ENCODE peak calls at places on chromosome 18, in seven cellular contexts. One of them, this sample, is unnamed.

GRCh38 chr18:22913861-22914260 is 19.3 kb upstream of the RBBP8 start:
- DNase-seq in caudate nucleus: no peak
- DNase-seq in progenitor cell of endocrine pancreas: peak
- DNase-seq in NCI-H2081: peak
- DNase-seq in AG09309: no peak
- DNase-seq in GM12892: no peak
- DNase-seq in AG04450: no peak
- DNase-seq in this sample: no peak

GRCh38 chr18:23495723-23496440 is 7.4 kb upstream of the RMC1 start:
- DNase-seq in GM12892: no peak
- DNase-seq in NCI-H2081: peak
- DNase-seq in AG04450: no peak
- DNase-seq in AG09309: no peak
- DNase-seq in progenitor cell of endocrine pancreas: no peak
- DNase-seq in caudate nucleus: no peak
- DNase-seq in this sample: no peak

GRCh38 chr18:47113796-47114540 is 36.3 kb downstream of the HDHD2 start:
- DNase-seq in NCI-H2081: no peak
- DNase-seq in GM12892: no peak
- DNase-seq in progenitor cell of endocrine pancreas: no peak
- DNase-seq in AG04450: no peak
- DNase-seq in AG09309: peak
- DNase-seq in caudate nucleus: no peak
- DNase-seq in this sample: no peak

GRCh38 chr18:12007063-12007462 is 25.8 kb downstream of the IMPA2 start:
- DNase-seq in AG04450: no peak
- DNase-seq in caudate nucleus: no peak
- DNase-seq in NCI-H2081: no peak
- DNase-seq in AG09309: no peak
- DNase-seq in progenitor cell of endocrine pancreas: no peak
- DNase-seq in GM12892: no peak
- DNase-seq in this sample: no peak

GRCh38 chr18:68275616-68276015 is 439.3 kb downstream of the TMX3 start:
- DNase-seq in progenitor cell of endocrine pancreas: no peak
- DNase-seq in caudate nucleus: no peak
- DNase-seq in AG04450: peak
- DNase-seq in GM12892: no peak
- DNase-seq in NCI-H2081: no peak
- DNase-seq in AG09309: peak
- DNase-seq in this sample: no peak

GRCh38 chr18:45686892-45687611 is 36.9 kb upstream of the SLC14A1 start:
- DNase-seq in GM12892: peak
- DNase-seq in NCI-H2081: no peak
- DNase-seq in caudate nucleus: no peak
- DNase-seq in AG09309: no peak
- DNase-seq in AG04450: no peak
- DNase-seq in progenitor cell of endocrine pancreas: no peak
- DNase-seq in this sample: no peak

GRCh38 chr18:59021500-59021899 is 118.2 kb upstream of the SEC11C start:
- DNase-seq in NCI-H2081: peak
- DNase-seq in AG04450: no peak
- DNase-seq in AG09309: no peak
- DNase-seq in progenitor cell of endocrine pancreas: no peak
- DNase-seq in GM12892: no peak
- DNase-seq in caudate nucleus: no peak
- DNase-seq in this sample: no peak

GRCh38 chr18:62289047-62289446 is 36.1 kb upstream of the TNFRSF11A start:
- DNase-seq in AG04450: no peak
- DNase-seq in caudate nucleus: no peak
- DNase-seq in progenitor cell of endocrine pancreas: no peak
- DNase-seq in NCI-H2081: no peak
- DNase-seq in AG09309: no peak
- DNase-seq in GM12892: no peak
- DNase-seq in this sample: no peak

GRCh38 chr18:54254265-54254758 is 15.0 kb upstream of the POLI start:
- DNase-seq in caudate nucleus: no peak
- DNase-seq in AG09309: no peak
- DNase-seq in AG04450: no peak
- DNase-seq in progenitor cell of endocrine pancreas: no peak
- DNase-seq in NCI-H2081: no peak
- DNase-seq in GM12892: no peak
- DNase-seq in this sample: no peak

GRCh38 chr18:22912835-22913234 is 20.3 kb upstream of the RBBP8 start:
- DNase-seq in AG04450: no peak
- DNase-seq in progenitor cell of endocrine pancreas: no peak
- DNase-seq in caudate nucleus: no peak
- DNase-seq in GM12892: no peak
- DNase-seq in NCI-H2081: no peak
- DNase-seq in AG09309: peak
- DNase-seq in this sample: no peak

GRCh38 chr18:63762518-63762917 is 12.7 kb upstream of the SERPINB7 start:
- DNase-seq in caudate nucleus: no peak
- DNase-seq in NCI-H2081: no peak
- DNase-seq in GM12892: no peak
- DNase-seq in AG04450: peak
- DNase-seq in progenitor cell of endocrine pancreas: no peak
- DNase-seq in AG09309: peak
- DNase-seq in this sample: no peak

GRCh38 chr18:79422022-79422782 is 26.5 kb downstream of the NFATC1 start:
- DNase-seq in AG09309: peak
- DNase-seq in GM12892: no peak
- DNase-seq in AG04450: no peak
- DNase-seq in progenitor cell of endocrine pancreas: no peak
- DNase-seq in caudate nucleus: no peak
- DNase-seq in NCI-H2081: no peak
- DNase-seq in this sample: no peak

This sample was measured in NCI-H1930.